ENCODE peak calls at places on chromosome 2, in four cellular contexts. I, R, A and W are unnamed samples.

GRCh38 chr2:158512323-158512722 is 55.6 kb downstream of the PKP4 start:
- DNase-seq in I (no peak), A (no peak), R (no peak), W (no peak)

GRCh38 chr2:178363252-178363651 is 87.7 kb downstream of the PRKRA start:
- DNase-seq in R (no peak), I (no peak), A (no peak), W (no peak)

GRCh38 chr2:177906041-177906718 is 166.4 kb downstream of the PDE11A start:
- DNase-seq in I (no peak), R (peak), A (no peak), W (peak)

GRCh38 chr2:231297108-231297908 is 98.2 kb upstream of the B3GNT7 start:
- DNase-seq in R (no peak), I (peak), A (no peak), W (no peak)

GRCh38 chr2:8448822-8449577 is 232.9 kb upstream of the ID2 start:
- DNase-seq in A (no peak), I (peak), R (no peak), W (no peak)

GRCh38 chr2:151728736-151729415 is 5.4 kb downstream of the NEB start:
- DNase-seq in R (no peak), I (no peak), A (no peak), W (no peak)

GRCh38 chr2:15778529-15779219 is 161.7 kb upstream of the MYCN start:
- DNase-seq in A (no peak), R (no peak), I (no peak), W (no peak)

GRCh38 chr2:24929230-24929629 is 9.2 kb upstream of the ADCY3 start:
- DNase-seq in I (no peak), R (no peak), A (no peak), W (no peak)

GRCh38 chr2:240499309-240500301 is 58.2 kb downstream of the ANKMY1 start:
- DNase-seq in A (no peak), R (no peak), I (peak), W (no peak)

GRCh38 chr2:233037078-233037477 is 4.6 kb downstream of the NEU2 start:
- DNase-seq in A (peak), R (no peak), I (no peak), W (no peak)

GRCh38 chr2:8575011-8575750 is 106.7 kb upstream of the ID2 start:
- DNase-seq in R (peak), I (peak), A (no peak), W (peak)

GRCh38 chr2:36190097-36190496 is 165.5 kb upstream of the CRIM1 start:
- DNase-seq in I (no peak), R (no peak), A (no peak), W (no peak)

GRCh38 chr2:129877289-129877741 is 102.2 kb upstream of the RAB6C start:
- DNase-seq in A (peak), R (peak), I (peak), W (peak)

GRCh38 chr2:64632855-64633819 is 20.6 kb downstream of the SERTAD2 start:
- DNase-seq in R (no peak), A (no peak), I (peak), W (no peak)

GRCh38 chr2:241161646-241162281 is 11.5 kb downstream of the PPP1R7 start:
- DNase-seq in I (peak), A (peak), R (no peak), W (no peak)

GRCh38 chr2:217316743-217317142 is 456.9 kb upstream of the TNP1 start:
- DNase-seq in I (no peak), R (no peak), A (no peak), W (no peak)

GRCh38 chr2:29124504-29124903 is 9.3 kb downstream of the CLIP4 start:
- DNase-seq in A (no peak), I (no peak), R (no peak), W (no peak)

GRCh38 chr2:26503238-26503880 is 25.4 kb upstream of the OTOF start:
- DNase-seq in A (no peak), I (peak), R (peak), W (peak)

GRCh38 chr2:127770973-127771735 is 39.8 kb downstream of the WDR33 start:
- DNase-seq in A (peak), R (no peak), I (no peak), W (no peak)

GRCh38 chr2:208545398-208546042 is 138.9 kb downstream of the PTH2R start:
- DNase-seq in R (no peak), I (no peak), A (no peak), W (no peak)

GRCh38 chr2:143545643-143546275 is 416.5 kb downstream of the ARHGAP15 start:
- DNase-seq in A (no peak), R (no peak), I (no peak), W (no peak)